ENCODE peak calls at places on chromosomes 2 and 18, in six cellular contexts. P is mesendoderm, G is IMR-90, N is neuronal stem cell, Z is trophoblast cell, S is H1. A is an unnamed sample. For H3K36me3, the result is how much of the 10 kb centered on the place peaks cover.

GRCh38 chr2:55500025-55500424 is 19.5 kb upstream of the CFAP36 start:
- DNase-seq in P (no peak), G (peak), N (no peak), Z (peak), S (no peak), A (peak)

GRCh38 chr2:121819846-121820245 is 64.4 kb downstream of the TSN start:
- DNase-seq in P (no peak), G (no peak), N (no peak), Z (no peak), S (no peak), A (no peak)

GRCh38 chr2:3636586-3637310 is 21.3 kb upstream of the ALLC start:
- DNase-seq in P (no peak), G (no peak), N (no peak), Z (no peak), S (peak), A (no peak)

GRCh38 chr2:112985090-112985489 is 7.3 kb downstream of the IL36G start:
- DNase-seq in P (no peak), G (no peak), N (no peak), Z (no peak), S (no peak), A (no peak)

GRCh38 chr2:63712748-63713147 is 124.0 kb downstream of the MDH1 start:
- DNase-seq in P (peak), G (peak), N (no peak), Z (no peak), S (no peak), A (peak)

GRCh38 chr2:216242365-216242764 is 129.9 kb downstream of the MARCHF4 start:
- DNase-seq in P (no peak), G (no peak), N (no peak), Z (no peak), S (no peak), A (no peak)

GRCh38 chr18:54780285-54780861 is 47.9 kb upstream of the RAB27B start:
- DNase-seq in P (no peak), G (no peak), N (no peak), Z (no peak), S (no peak), A (no peak)

GRCh38 chr2:100984892-100985307 is 17.2 kb upstream of the RPL31 start:
- DNase-seq in P (peak), G (peak), N (peak), Z (peak), S (peak), A (peak)

GRCh38 chr2:96117701-96118588 is 1.6 kb upstream of the ADRA2B start:
- DNase-seq in P (no peak), G (no peak), N (no peak), Z (no peak), S (no peak), A (no peak)

GRCh38 chr2:112714836-112715631 is 5.8 kb upstream of the NT5DC4 start:
- DNase-seq in P (no peak), G (peak), N (no peak), Z (peak), S (no peak), A (peak)

GRCh38 chr2:197086500-197086899 is 160.0 kb upstream of the PGAP1 start:
- DNase-seq in P (no peak), G (no peak), N (no peak), Z (peak), S (no peak), A (no peak)

GRCh38 chr2:81876628-81877027 is 1572.1 kb upstream of the LRRTM1 start:
- DNase-seq in P (no peak), G (no peak), N (no peak), Z (no peak), S (no peak), A (no peak)

GRCh38 chr2:74219846-74220486 is 21.6 kb downstream of the MTHFD2 start:
- DNase-seq in P (no peak), G (no peak), N (no peak), Z (no peak), S (peak), A (no peak)
- H3K36me3 ChIP-seq in P (under half), G (under half), N (half or more), Z (under half), S (under half), A (under half)

GRCh38 chr2:181891966-181892794 is 650 bp downstream of the ITPRID2 start:
- DNase-seq in P (peak), G (peak), N (peak), Z (peak), S (peak), A (peak)

GRCh38 chr2:181896286-181896685 is 4.8 kb downstream of the ITPRID2 start:
- DNase-seq in P (no peak), G (no peak), N (no peak), Z (no peak), S (no peak), A (no peak)

GRCh38 chr2:181895788-181896187 is 4.3 kb downstream of the ITPRID2 start:
- DNase-seq in P (no peak), G (no peak), N (no peak), Z (no peak), S (no peak), A (no peak)

GRCh38 chr2:181892795-181893435 is 1.4 kb downstream of the ITPRID2 start:
- DNase-seq in P (no peak), G (peak), N (no peak), Z (peak), S (no peak), A (peak)

GRCh38 chr2:181894381-181894780 is 2.9 kb downstream of the ITPRID2 start:
- DNase-seq in P (no peak), G (no peak), N (no peak), Z (no peak), S (no peak), A (no peak)
- H3K4me3 ChIP-seq in P (no peak), G (peak), N (no peak), Z (no peak), S (no peak), A (no peak)

GRCh38 chr18:33577688-33578370 is at the start of gene ASXL3:
- DNase-seq in P (peak), G (no peak), N (peak), Z (peak), S (peak), A (peak)
- H3K23ac ChIP-seq in P (peak), G (peak), N (no peak), Z (no peak), S (peak), A (peak)

GRCh38 chr2:152696476-152696875 is 20.8 kb downstream of the PRPF40A start:
- DNase-seq in P (no peak), G (no peak), N (no peak), Z (no peak), S (no peak), A (no peak)
- H3K36me3 ChIP-seq in P (under half), G (under half), N (half or more), Z (under half), S (under half), A (under half)

GRCh38 chr2:26633351-26633945 is 7.7 kb downstream of the CIB4 start:
- DNase-seq in P (no peak), G (no peak), N (no peak), Z (no peak), S (no peak), A (no peak)
- H3K4me3 ChIP-seq in P (no peak), G (no peak), N (no peak), Z (no peak), S (no peak), A (no peak)

DNA sequence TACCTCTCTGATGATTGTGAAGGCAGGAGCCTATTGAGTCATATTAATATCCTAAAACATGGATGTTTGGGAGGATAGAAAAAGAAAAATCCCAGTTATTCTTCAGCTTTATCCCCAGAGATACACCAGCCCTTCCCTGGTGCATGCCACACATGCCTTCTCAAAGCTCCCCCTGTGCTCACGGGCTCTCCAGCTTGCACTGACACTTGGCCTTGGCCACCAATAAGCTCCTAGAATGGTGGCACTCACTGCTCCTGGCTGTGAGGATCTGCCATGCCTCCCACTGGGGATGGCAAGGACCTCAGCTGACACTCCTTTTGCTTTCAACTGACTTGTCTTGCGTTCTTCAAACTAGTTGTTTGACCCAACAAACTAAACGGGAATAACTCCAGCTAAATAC is 15.9 kb downstream of the SLC14A1 start:
- DNase-seq in P (peak), G (no peak), N (no peak), Z (no peak), S (no peak), A (no peak)
- H3K23ac ChIP-seq in P (peak), G (no peak), N (no peak), Z (no peak), S (no peak), A (no peak)

DNA sequence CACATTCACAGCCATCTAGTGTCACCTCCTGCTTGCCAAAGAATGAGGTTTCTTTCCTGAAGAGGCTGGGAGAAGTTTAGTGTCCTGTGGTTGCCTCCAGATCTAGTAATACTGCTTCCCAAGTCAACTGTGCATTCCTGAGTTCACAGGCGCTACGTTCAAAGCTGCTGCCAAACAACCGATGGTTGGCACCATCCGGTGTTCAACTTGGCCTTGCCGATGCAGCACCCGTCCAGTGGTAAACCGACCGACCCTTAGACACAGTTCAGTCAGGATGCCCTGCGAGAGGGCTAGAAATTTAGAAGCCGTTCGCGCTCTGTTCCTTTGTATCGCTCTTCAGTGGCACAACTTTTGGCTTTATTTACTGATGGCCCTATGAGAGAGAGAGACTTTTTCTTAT is 28.6 kb downstream of the RMC1 start:
- DNase-seq in P (no peak), G (no peak), N (no peak), Z (no peak), S (no peak), A (no peak)
- H3K36me3 ChIP-seq in P (under half), G (half or more), N (half or more), Z (half or more), S (under half), A (half or more)

DNA sequence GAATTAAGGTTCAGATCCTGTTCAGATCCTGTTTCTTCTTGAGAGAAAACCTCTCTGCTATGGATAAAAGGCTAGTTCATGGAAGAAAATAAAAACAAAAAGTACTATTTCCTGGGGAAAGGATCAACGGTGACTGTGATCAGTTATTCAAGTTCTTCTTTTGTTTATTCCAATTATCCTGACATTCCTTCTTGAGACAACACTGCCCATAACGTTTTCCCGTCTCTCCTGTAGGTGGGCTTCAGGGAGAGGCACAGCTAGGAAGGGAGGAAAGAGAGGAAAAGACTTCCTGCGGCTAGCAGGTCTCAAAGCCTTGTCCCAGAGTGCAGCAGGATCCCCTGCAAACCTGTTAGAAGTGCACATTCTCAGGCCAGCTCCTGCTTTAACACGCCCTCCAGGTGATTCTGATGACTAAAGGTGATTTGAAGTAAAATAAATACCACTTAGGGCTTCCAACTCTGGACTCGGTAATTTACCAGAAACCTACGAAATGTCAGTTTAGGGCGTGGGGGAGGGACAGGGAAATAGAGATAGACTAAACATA is 4.5 kb upstream of the FHL2 start:
- DNase-seq in P (peak), G (no peak), N (no peak), Z (peak), S (no peak), A (no peak)
- H3K4me3 ChIP-seq in P (no peak), G (no peak), N (no peak), Z (no peak), S (no peak), A (no peak)

DNA sequence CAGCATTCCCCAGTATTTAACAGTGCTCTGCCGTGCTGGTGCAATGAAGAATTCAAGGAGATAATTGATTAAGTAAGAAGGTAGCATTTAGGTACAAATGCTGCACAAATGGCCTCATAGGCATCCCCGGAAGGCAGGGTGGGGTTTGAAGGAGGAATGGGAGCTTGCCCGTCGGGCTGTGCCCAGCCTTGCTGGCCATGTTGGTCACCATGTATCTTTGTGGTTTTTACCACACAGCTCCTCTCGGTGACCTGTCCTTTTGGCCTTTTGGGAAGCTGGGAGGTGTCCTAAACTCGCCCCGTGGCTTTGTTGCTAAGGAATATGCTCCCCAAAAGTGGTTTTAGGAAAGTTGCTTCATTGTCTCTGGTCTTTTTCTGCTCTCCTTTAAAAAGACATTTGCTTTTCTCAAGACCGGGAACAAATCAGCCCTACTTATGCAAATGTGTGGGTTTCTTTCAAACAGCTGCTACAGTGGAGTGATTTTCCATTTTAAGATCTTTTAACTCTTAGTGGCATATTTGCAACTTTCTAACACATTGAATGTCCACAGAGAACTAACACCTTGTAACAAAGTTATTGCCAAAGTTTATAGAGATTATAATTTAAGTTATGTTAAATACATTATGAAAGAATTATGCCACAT is 28.8 kb downstream of the SNTG2 start:
- DNase-seq in P (no peak), G (no peak), N (no peak), Z (no peak), S (no peak), A (no peak)
- H3K23ac ChIP-seq in P (no peak), G (no peak), N (no peak), Z (no peak), S (no peak), A (no peak)

DNA sequence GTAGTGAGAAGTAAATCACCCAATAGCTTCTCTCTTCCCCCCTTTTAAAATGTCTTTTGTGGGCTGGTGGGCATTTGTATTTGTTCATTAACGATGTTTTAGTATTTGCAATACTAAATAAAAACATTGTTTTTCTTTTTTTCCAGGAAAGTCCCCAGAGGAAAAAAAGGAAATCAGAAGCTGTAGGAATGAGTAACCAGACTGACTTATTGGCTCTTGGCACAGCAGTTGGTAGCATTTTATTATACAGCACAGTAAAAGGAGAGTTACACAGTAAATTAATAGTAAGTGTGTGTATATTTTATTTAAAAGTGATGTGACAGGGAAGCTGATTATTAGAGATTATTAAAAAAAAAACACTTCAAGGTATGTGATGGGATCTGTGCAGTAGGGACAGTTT is 7.4 kb downstream of the WDR43 start:
- DNase-seq in P (no peak), G (no peak), N (no peak), Z (no peak), S (no peak), A (no peak)
- H3K36me3 ChIP-seq in P (under half), G (under half), N (half or more), Z (under half), S (under half), A (under half)

A was measured in mesenchymal stem cell.